ENCODE peak calls at places on chromosome 5, in four cellular contexts. One of them, this sample, is unnamed.

GRCh38 chr5:158245513-158245912 is 386.6 kb upstream of the CLINT1 start:
- DNase-seq in omental fat pad: no peak
- DNase-seq in stimulated activated naive CD8-positive, alpha-beta T cell treated with anti-CD3 and anti-CD28 coated beads, Interleukin-15, amount 100 ng/mL, for 72 hours: no peak
- DNase-seq in T-helper 2 cell: no peak
- DNase-seq in this sample: no peak

GRCh38 chr5:119131530-119132313 is 60.8 kb downstream of the DMXL1 start:
- DNase-seq in omental fat pad: no peak
- DNase-seq in stimulated activated naive CD8-positive, alpha-beta T cell treated with anti-CD3 and anti-CD28 coated beads, Interleukin-15, amount 100 ng/mL, for 72 hours: no peak
- DNase-seq in T-helper 2 cell: no peak
- DNase-seq in this sample: no peak

GRCh38 chr5:95959964-95960801 is 1.5 kb downstream of the ELL2 start:
- DNase-seq in omental fat pad: no peak
- DNase-seq in stimulated activated naive CD8-positive, alpha-beta T cell treated with anti-CD3 and anti-CD28 coated beads, Interleukin-15, amount 100 ng/mL, for 72 hours: no peak
- DNase-seq in T-helper 2 cell: no peak
- DNase-seq in this sample: no peak

GRCh38 chr5:179406031-179406681 is 60.9 kb upstream of the ADAMTS2 start:
- DNase-seq in omental fat pad: no peak
- DNase-seq in stimulated activated naive CD8-positive, alpha-beta T cell treated with anti-CD3 and anti-CD28 coated beads, Interleukin-15, amount 100 ng/mL, for 72 hours: no peak
- DNase-seq in T-helper 2 cell: no peak
- DNase-seq in this sample: no peak

GRCh38 chr5:111697881-111698757 is 58.9 kb downstream of the NREP start:
- DNase-seq in omental fat pad: no peak
- DNase-seq in stimulated activated naive CD8-positive, alpha-beta T cell treated with anti-CD3 and anti-CD28 coated beads, Interleukin-15, amount 100 ng/mL, for 72 hours: no peak
- DNase-seq in T-helper 2 cell: no peak
- DNase-seq in this sample: no peak

GRCh38 chr5:113219695-113220094 is 215.1 kb downstream of the TSSK1B start:
- DNase-seq in omental fat pad: no peak
- DNase-seq in stimulated activated naive CD8-positive, alpha-beta T cell treated with anti-CD3 and anti-CD28 coated beads, Interleukin-15, amount 100 ng/mL, for 72 hours: no peak
- DNase-seq in T-helper 2 cell: no peak
- DNase-seq in this sample: no peak

GRCh38 chr5:7851617-7852289 is 820 bp upstream of the CFAP90 start:
- DNase-seq in omental fat pad: no peak
- DNase-seq in stimulated activated naive CD8-positive, alpha-beta T cell treated with anti-CD3 and anti-CD28 coated beads, Interleukin-15, amount 100 ng/mL, for 72 hours: no peak
- DNase-seq in T-helper 2 cell: no peak
- DNase-seq in this sample: no peak

GRCh38 chr5:91142819-91143218 is 240.3 kb downstream of the ARRDC3 start:
- DNase-seq in omental fat pad: no peak
- DNase-seq in stimulated activated naive CD8-positive, alpha-beta T cell treated with anti-CD3 and anti-CD28 coated beads, Interleukin-15, amount 100 ng/mL, for 72 hours: no peak
- DNase-seq in T-helper 2 cell: no peak
- DNase-seq in this sample: no peak

GRCh38 chr5:173532689-173533250 is 83.7 kb downstream of the BOD1 start:
- DNase-seq in omental fat pad: no peak
- DNase-seq in stimulated activated naive CD8-positive, alpha-beta T cell treated with anti-CD3 and anti-CD28 coated beads, Interleukin-15, amount 100 ng/mL, for 72 hours: no peak
- DNase-seq in T-helper 2 cell: no peak
- DNase-seq in this sample: no peak

GRCh38 chr5:133400831-133401351 is 211.4 kb downstream of the FSTL4 start:
- DNase-seq in omental fat pad: no peak
- DNase-seq in stimulated activated naive CD8-positive, alpha-beta T cell treated with anti-CD3 and anti-CD28 coated beads, Interleukin-15, amount 100 ng/mL, for 72 hours: no peak
- DNase-seq in T-helper 2 cell: no peak
- DNase-seq in this sample: no peak

GRCh38 chr5:25567881-25568280 is 923.1 kb upstream of the CDH10 start:
- DNase-seq in omental fat pad: no peak
- DNase-seq in stimulated activated naive CD8-positive, alpha-beta T cell treated with anti-CD3 and anti-CD28 coated beads, Interleukin-15, amount 100 ng/mL, for 72 hours: no peak
- DNase-seq in T-helper 2 cell: no peak
- DNase-seq in this sample: no peak

GRCh38 chr5:179371681-179372675 is 26.7 kb upstream of the ADAMTS2 start:
- DNase-seq in omental fat pad: no peak
- DNase-seq in stimulated activated naive CD8-positive, alpha-beta T cell treated with anti-CD3 and anti-CD28 coated beads, Interleukin-15, amount 100 ng/mL, for 72 hours: no peak
- DNase-seq in T-helper 2 cell: no peak
- DNase-seq in this sample: no peak

GRCh38 chr5:106392766-106393165 is 1278.0 kb downstream of the EFNA5 start:
- DNase-seq in omental fat pad: no peak
- DNase-seq in stimulated activated naive CD8-positive, alpha-beta T cell treated with anti-CD3 and anti-CD28 coated beads, Interleukin-15, amount 100 ng/mL, for 72 hours: no peak
- DNase-seq in T-helper 2 cell: no peak
- DNase-seq in this sample: no peak

GRCh38 chr5:82815871-82816270 is 261.3 kb downstream of the TMEM167A start:
- DNase-seq in omental fat pad: no peak
- DNase-seq in stimulated activated naive CD8-positive, alpha-beta T cell treated with anti-CD3 and anti-CD28 coated beads, Interleukin-15, amount 100 ng/mL, for 72 hours: no peak
- DNase-seq in T-helper 2 cell: no peak
- DNase-seq in this sample: no peak

GRCh38 chr5:156147251-156147947 is 179.6 kb upstream of the SGCD start:
- DNase-seq in omental fat pad: no peak
- DNase-seq in stimulated activated naive CD8-positive, alpha-beta T cell treated with anti-CD3 and anti-CD28 coated beads, Interleukin-15, amount 100 ng/mL, for 72 hours: no peak
- DNase-seq in T-helper 2 cell: no peak
- DNase-seq in this sample: no peak

GRCh38 chr5:34415559-34416198 is 240.4 kb upstream of the RAI14 start:
- DNase-seq in omental fat pad: no peak
- DNase-seq in stimulated activated naive CD8-positive, alpha-beta T cell treated with anti-CD3 and anti-CD28 coated beads, Interleukin-15, amount 100 ng/mL, for 72 hours: peak
- DNase-seq in T-helper 2 cell: no peak
- DNase-seq in this sample: no peak

GRCh38 chr5:81397169-81397568 is 3.2 kb upstream of the ACOT12 start:
- DNase-seq in omental fat pad: no peak
- DNase-seq in stimulated activated naive CD8-positive, alpha-beta T cell treated with anti-CD3 and anti-CD28 coated beads, Interleukin-15, amount 100 ng/mL, for 72 hours: no peak
- DNase-seq in T-helper 2 cell: no peak
- DNase-seq in this sample: no peak

GRCh38 chr5:38369692-38370091 is 111.3 kb downstream of the EGFLAM start:
- DNase-seq in omental fat pad: no peak
- DNase-seq in stimulated activated naive CD8-positive, alpha-beta T cell treated with anti-CD3 and anti-CD28 coated beads, Interleukin-15, amount 100 ng/mL, for 72 hours: no peak
- DNase-seq in T-helper 2 cell: no peak
- DNase-seq in this sample: no peak

GRCh38 chr5:115685966-115686691 is 60.3 kb upstream of the TMED7 start:
- DNase-seq in omental fat pad: no peak
- DNase-seq in stimulated activated naive CD8-positive, alpha-beta T cell treated with anti-CD3 and anti-CD28 coated beads, Interleukin-15, amount 100 ng/mL, for 72 hours: no peak
- DNase-seq in T-helper 2 cell: no peak
- DNase-seq in this sample: no peak

GRCh38 chr5:168931638-168932345 is 352.6 kb upstream of the PANK3 start:
- DNase-seq in omental fat pad: no peak
- DNase-seq in stimulated activated naive CD8-positive, alpha-beta T cell treated with anti-CD3 and anti-CD28 coated beads, Interleukin-15, amount 100 ng/mL, for 72 hours: no peak
- DNase-seq in T-helper 2 cell: no peak
- DNase-seq in this sample: no peak

GRCh38 chr5:76788362-76788761 is 30.5 kb upstream of the F2RL1 start:
- DNase-seq in omental fat pad: no peak
- DNase-seq in stimulated activated naive CD8-positive, alpha-beta T cell treated with anti-CD3 and anti-CD28 coated beads, Interleukin-15, amount 100 ng/mL, for 72 hours: no peak
- DNase-seq in T-helper 2 cell: no peak
- DNase-seq in this sample: no peak

GRCh38 chr5:132156413-132156812 is 71.2 kb downstream of the P4HA2 start:
- DNase-seq in omental fat pad: no peak
- DNase-seq in stimulated activated naive CD8-positive, alpha-beta T cell treated with anti-CD3 and anti-CD28 coated beads, Interleukin-15, amount 100 ng/mL, for 72 hours: no peak
- DNase-seq in T-helper 2 cell: no peak
- DNase-seq in this sample: no peak

GRCh38 chr5:170641589-170642031 is 137.8 kb downstream of the KCNIP1 start:
- DNase-seq in omental fat pad: no peak
- DNase-seq in stimulated activated naive CD8-positive, alpha-beta T cell treated with anti-CD3 and anti-CD28 coated beads, Interleukin-15, amount 100 ng/mL, for 72 hours: no peak
- DNase-seq in T-helper 2 cell: no peak
- DNase-seq in this sample: no peak

GRCh38 chr5:173984218-173984617 is 4.8 kb upstream of the C5orf47 start:
- DNase-seq in omental fat pad: no peak
- DNase-seq in stimulated activated naive CD8-positive, alpha-beta T cell treated with anti-CD3 and anti-CD28 coated beads, Interleukin-15, amount 100 ng/mL, for 72 hours: no peak
- DNase-seq in T-helper 2 cell: no peak
- DNase-seq in this sample: no peak

GRCh38 chr5:42799668-42800114 is 12.0 kb downstream of the SELENOP start:
- DNase-seq in omental fat pad: no peak
- DNase-seq in stimulated activated naive CD8-positive, alpha-beta T cell treated with anti-CD3 and anti-CD28 coated beads, Interleukin-15, amount 100 ng/mL, for 72 hours: no peak
- DNase-seq in T-helper 2 cell: no peak
- DNase-seq in this sample: no peak

GRCh38 chr5:68066277-68066955 is 149.1 kb upstream of the PIK3R1 start:
- DNase-seq in omental fat pad: no peak
- DNase-seq in stimulated activated naive CD8-positive, alpha-beta T cell treated with anti-CD3 and anti-CD28 coated beads, Interleukin-15, amount 100 ng/mL, for 72 hours: no peak
- DNase-seq in T-helper 2 cell: no peak
- DNase-seq in this sample: no peak

GRCh38 chr5:129716235-129717030 is 31.5 kb upstream of the MINAR2 start:
- DNase-seq in omental fat pad: no peak
- DNase-seq in stimulated activated naive CD8-positive, alpha-beta T cell treated with anti-CD3 and anti-CD28 coated beads, Interleukin-15, amount 100 ng/mL, for 72 hours: no peak
- DNase-seq in T-helper 2 cell: no peak
- DNase-seq in this sample: no peak

GRCh38 chr5:131462479-131462878 is 172.6 kb downstream of the RAPGEF6 start:
- DNase-seq in omental fat pad: no peak
- DNase-seq in stimulated activated naive CD8-positive, alpha-beta T cell treated with anti-CD3 and anti-CD28 coated beads, Interleukin-15, amount 100 ng/mL, for 72 hours: no peak
- DNase-seq in T-helper 2 cell: no peak
- DNase-seq in this sample: no peak

GRCh38 chr5:231661-232060 is 13.5 kb downstream of the SDHA start:
- DNase-seq in omental fat pad: no peak
- DNase-seq in stimulated activated naive CD8-positive, alpha-beta T cell treated with anti-CD3 and anti-CD28 coated beads, Interleukin-15, amount 100 ng/mL, for 72 hours: no peak
- DNase-seq in T-helper 2 cell: no peak
- DNase-seq in this sample: no peak

GRCh38 chr5:60929024-60929423 is 15.8 kb downstream of the ERCC8 start:
- DNase-seq in omental fat pad: no peak
- DNase-seq in stimulated activated naive CD8-positive, alpha-beta T cell treated with anti-CD3 and anti-CD28 coated beads, Interleukin-15, amount 100 ng/mL, for 72 hours: no peak
- DNase-seq in T-helper 2 cell: no peak
- DNase-seq in this sample: no peak